ENCODE peak calls at places on chromosomes 3 and 15, in nine cellular contexts. G, I, R, T, Y, Z, C, M and B are unnamed samples.

GRCh38 chr15:58732620-58733363 is 16.7 kb downstream of the ADAM10 start:
- DNase-seq in G (no peak), I (no peak), R (no peak), T (no peak), Y (no peak), Z (no peak), C (no peak), M (no peak), B (no peak)

GRCh38 chr3:164094546-164094945 is 983.8 kb downstream of the SI start:
- DNase-seq in G (no peak), I (no peak), R (no peak), T (no peak), Y (no peak), Z (no peak), C (no peak), M (no peak), B (no peak)

GRCh38 chr3:96354742-96355141 is 459.7 kb upstream of the EPHA6 start:
- DNase-seq in G (no peak), I (no peak), R (no peak), T (no peak), Y (no peak), Z (no peak), C (peak), M (no peak), B (no peak)

GRCh38 chr3:66138336-66139234 is 82.2 kb upstream of the SLC25A26 start:
- DNase-seq in G (no peak), I (peak), R (no peak), T (peak), Y (peak), Z (peak), C (peak), M (no peak), B (no peak)

GRCh38 chr3:25430942-25431570 is 3.0 kb downstream of the RARB start:
- DNase-seq in G (no peak), I (no peak), R (no peak), T (no peak), Y (no peak), Z (no peak), C (peak), M (no peak), B (no peak)

GRCh38 chr3:125151916-125152315 is 60.6 kb downstream of the SLC12A8 start:
- DNase-seq in G (no peak), I (no peak), R (no peak), T (no peak), Y (no peak), Z (no peak), C (peak), M (no peak), B (no peak)

GRCh38 chr3:41507336-41508062 is 308.2 kb downstream of the CTNNB1 start:
- DNase-seq in G (no peak), I (no peak), R (no peak), T (no peak), Y (no peak), Z (no peak), C (no peak), M (no peak), B (no peak)

GRCh38 chr3:177928156-177928555 is 608.1 kb upstream of the KCNMB2 start:
- DNase-seq in G (no peak), I (no peak), R (no peak), T (no peak), Y (no peak), Z (peak), C (no peak), M (no peak), B (no peak)

GRCh38 chr3:100001514-100002270 is 112.6 kb downstream of the FILIP1L start:
- DNase-seq in G (no peak), I (no peak), R (no peak), T (no peak), Y (no peak), Z (no peak), C (no peak), M (no peak), B (no peak)

GRCh38 chr15:40266828-40267304 is 16.0 kb downstream of the ANKRD63 start:
- DNase-seq in G (no peak), I (peak), R (no peak), T (peak), Y (peak), Z (peak), C (peak), M (no peak), B (no peak)

GRCh38 chr3:127431066-127431465 is 143.2 kb upstream of the PRR20G start:
- DNase-seq in G (peak), I (no peak), R (no peak), T (no peak), Y (no peak), Z (no peak), C (no peak), M (no peak), B (no peak)

GRCh38 chr15:25900426-25900825 is 37.3 kb upstream of the ATP10A start:
- DNase-seq in G (no peak), I (no peak), R (no peak), T (no peak), Y (no peak), Z (no peak), C (no peak), M (no peak), B (no peak)

GRCh38 chr3:159770998-159771397 is 217.6 kb upstream of the IL12A start:
- DNase-seq in G (no peak), I (no peak), R (no peak), T (no peak), Y (no peak), Z (no peak), C (no peak), M (no peak), B (no peak)

GRCh38 chr3:196177567-196177966 is 33.6 kb downstream of the ZDHHC19 start:
- DNase-seq in G (no peak), I (peak), R (no peak), T (no peak), Y (peak), Z (no peak), C (no peak), M (no peak), B (no peak)

GRCh38 chr3:196653127-196653795 is 13.8 kb downstream of the NRROS start:
- DNase-seq in G (no peak), I (no peak), R (no peak), T (no peak), Y (no peak), Z (no peak), C (no peak), M (no peak), B (no peak)

GRCh38 chr3:6844723-6845122 is 16.2 kb upstream of the GRM7 start:
- DNase-seq in G (no peak), I (no peak), R (no peak), T (no peak), Y (no peak), Z (no peak), C (no peak), M (no peak), B (no peak)

DNA sequence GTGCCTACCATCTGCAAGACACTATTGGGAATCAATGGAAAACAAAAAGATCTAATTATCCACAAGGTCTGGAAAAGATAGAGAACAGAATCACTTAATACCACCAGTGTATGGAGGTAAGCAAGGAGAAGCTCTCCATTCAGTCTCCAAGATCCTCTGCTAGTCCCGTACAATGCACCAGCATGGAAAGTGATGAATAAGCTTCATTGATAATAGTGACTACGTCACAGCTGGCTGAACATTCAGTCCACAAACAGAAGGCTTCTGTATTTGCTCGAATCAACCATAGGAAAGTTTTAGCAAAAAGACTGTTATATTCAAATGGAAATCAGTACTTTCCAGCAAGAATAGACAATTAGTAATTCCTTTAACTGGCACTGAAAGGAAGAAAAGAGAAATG is 42.9 kb downstream of the IGSF11 start:
- DNase-seq in G (no peak), I (no peak), R (no peak), T (peak), Y (no peak), Z (no peak), C (no peak), M (no peak), B (no peak)
- TF ChIP-seq POLR2AphosphoS5 in G (no peak), I (no peak), R (peak), T (no peak), Y (no peak), Z (no peak), C (no peak), M (no peak), B (no peak)

GRCh38 chr3:101724329-101725191 is at the start of gene CEP97:
- DNase-seq in G (peak), I (peak), R (peak), T (peak), Y (peak), Z (peak), C (peak), M (peak), B (peak)
- TF ChIP-seq POLR2A in G (no peak), I (peak), R (no peak), T (no peak), Y (no peak), Z (peak), C (peak), M (no peak), B (peak)

GRCh38 chr3:47854720-47855455 is 52.0 kb downstream of the DHX30 start:
- DNase-seq in G (no peak), I (no peak), R (no peak), T (no peak), Y (no peak), Z (no peak), C (no peak), M (peak), B (no peak)

GRCh38 chr3:47854267-47854666 is 51.3 kb downstream of the DHX30 start:
- DNase-seq in G (no peak), I (no peak), R (no peak), T (no peak), Y (no peak), Z (no peak), C (no peak), M (no peak), B (no peak)

GRCh38 chr3:47851888-47852603 is 49.1 kb downstream of the DHX30 start:
- DNase-seq in G (no peak), I (no peak), R (no peak), T (no peak), Y (no peak), Z (no peak), C (no peak), M (no peak), B (no peak)

GRCh38 chr3:47850803-47851417 is 48.0 kb downstream of the DHX30 start:
- DNase-seq in G (no peak), I (no peak), R (no peak), T (no peak), Y (no peak), Z (no peak), C (no peak), M (no peak), B (no peak)

GRCh38 chr3:47852604-47853397 is 49.9 kb downstream of the DHX30 start:
- DNase-seq in G (no peak), I (peak), R (no peak), T (no peak), Y (no peak), Z (no peak), C (no peak), M (peak), B (no peak)
- TF ChIP-seq POLR2AphosphoS5 in G (no peak), I (no peak), R (no peak), T (no peak), Y (no peak), Z (no peak), C (peak), M (no peak), B (no peak)

GRCh38 chr15:68279779-68280745 is 2.5 kb downstream of the FEM1B start:
- DNase-seq in G (no peak), I (no peak), R (no peak), T (no peak), Y (no peak), Z (no peak), C (no peak), M (no peak), B (no peak)
- TF ChIP-seq POLR2A in G (no peak), I (no peak), R (no peak), T (no peak), Y (no peak), Z (no peak), C (no peak), M (no peak), B (no peak)

GRCh38 chr3:45008117-45008516 is 18.0 kb upstream of the CLEC3B start:
- DNase-seq in G (no peak), I (no peak), R (no peak), T (no peak), Y (no peak), Z (no peak), C (no peak), M (no peak), B (no peak)

GRCh38 chr3:45012577-45012976 is 13.5 kb upstream of the CLEC3B start:
- DNase-seq in G (no peak), I (no peak), R (no peak), T (no peak), Y (no peak), Z (no peak), C (no peak), M (no peak), B (no peak)

GRCh38 chr3:45009868-45010267 is 16.2 kb upstream of the CLEC3B start:
- DNase-seq in G (no peak), I (no peak), R (no peak), T (no peak), Y (no peak), Z (no peak), C (no peak), M (no peak), B (no peak)

GRCh38 chr3:45011756-45012441 is 14.2 kb upstream of the CLEC3B start:
- DNase-seq in G (no peak), I (no peak), R (no peak), T (peak), Y (peak), Z (no peak), C (peak), M (no peak), B (no peak)

DNA sequence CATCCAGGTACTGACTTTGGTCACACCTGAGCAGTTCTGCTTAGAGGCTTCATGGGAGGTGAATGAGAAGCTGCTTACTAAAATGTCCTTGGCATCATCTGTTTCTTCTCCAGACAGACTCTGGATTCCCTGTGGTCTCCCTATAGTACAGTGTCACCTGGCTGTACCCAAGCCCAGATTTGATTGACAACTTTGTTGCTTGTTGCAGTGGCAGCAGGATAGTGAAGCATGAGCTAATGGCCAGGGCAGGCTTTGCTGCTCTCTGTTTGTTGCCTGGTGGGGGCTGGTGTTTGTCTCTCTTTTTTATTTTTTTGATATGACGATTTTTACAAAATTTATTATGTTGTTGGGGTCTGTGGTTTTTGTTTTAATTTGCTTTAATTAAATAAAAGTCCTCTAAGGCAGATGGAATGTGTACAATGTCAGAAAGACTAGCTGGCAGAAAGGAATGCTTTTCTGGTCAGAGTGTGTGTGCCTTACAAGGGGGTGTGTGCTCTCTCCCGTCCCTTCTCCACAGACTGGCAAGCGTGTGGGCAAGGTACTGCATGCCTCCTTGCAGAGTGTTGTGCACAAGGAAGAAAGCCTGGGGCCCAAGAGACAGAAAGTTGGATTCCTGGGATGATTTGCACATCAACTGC is 15.3 kb upstream of the CLEC3B start:
- DNase-seq in G (no peak), I (no peak), R (no peak), T (no peak), Y (no peak), Z (no peak), C (peak), M (no peak), B (no peak)
- TF ChIP-seq POLR2AphosphoS5 in G (no peak), I (no peak), R (peak), T (no peak), Y (no peak), Z (no peak), C (no peak), M (no peak), B (no peak)